ENCODE peak calls at places on chromosomes 7 and 10, in five cellular contexts. One of them, this sample, is unnamed.

GRCh38 chr7:66070222-66070621 is 5.4 kb upstream of the ASL start:
- DNase-seq in cortex of kidney: no peak
- DNase-seq in activated T-cell treated with anti-CD3 and anti-CD28 coated beads, Interleukin-2, amount 50 U/mL, for 4 hours: no peak
- DNase-seq in activated T-helper 2 cell treated with anti-CD3 and anti-CD28 coated beads, Interferon-gamma antibody, Interleukin-2, Interleukin-4, amounts not matched to agents 10 μg/mL and 5 μg/mL and 100 μg/mL, durations not matched to agents 14 hours and 24 hours and 36 hours: no peak
- DNase-seq in endothelial cell: no peak
- DNase-seq in this sample: no peak

GRCh38 chr7:35015346-35015859 is 21.9 kb downstream of the DPY19L1 start:
- DNase-seq in activated T-cell treated with anti-CD3 and anti-CD28 coated beads, Interleukin-2, amount 50 U/mL, for 4 hours: no peak
- DNase-seq in endothelial cell: no peak
- DNase-seq in activated T-helper 2 cell treated with anti-CD3 and anti-CD28 coated beads, Interferon-gamma antibody, Interleukin-2, Interleukin-4, amounts not matched to agents 10 μg/mL and 5 μg/mL and 100 μg/mL, durations not matched to agents 14 hours and 24 hours and 36 hours: no peak
- DNase-seq in cortex of kidney: no peak
- DNase-seq in this sample: no peak

GRCh38 chr10:9012312-9012711 is 957.8 kb downstream of the GATA3 start:
- DNase-seq in activated T-helper 2 cell treated with anti-CD3 and anti-CD28 coated beads, Interferon-gamma antibody, Interleukin-2, Interleukin-4, amounts not matched to agents 10 μg/mL and 5 μg/mL and 100 μg/mL, durations not matched to agents 14 hours and 24 hours and 36 hours: no peak
- DNase-seq in endothelial cell: no peak
- DNase-seq in activated T-cell treated with anti-CD3 and anti-CD28 coated beads, Interleukin-2, amount 50 U/mL, for 4 hours: no peak
- DNase-seq in cortex of kidney: no peak
- DNase-seq in this sample: no peak

GRCh38 chr7:5606235-5606634 is 175.2 kb downstream of the RNF216 start:
- DNase-seq in activated T-helper 2 cell treated with anti-CD3 and anti-CD28 coated beads, Interferon-gamma antibody, Interleukin-2, Interleukin-4, amounts not matched to agents 10 μg/mL and 5 μg/mL and 100 μg/mL, durations not matched to agents 14 hours and 24 hours and 36 hours: no peak
- DNase-seq in endothelial cell: no peak
- DNase-seq in cortex of kidney: no peak
- DNase-seq in activated T-cell treated with anti-CD3 and anti-CD28 coated beads, Interleukin-2, amount 50 U/mL, for 4 hours: no peak
- DNase-seq in this sample: no peak

GRCh38 chr7:116952640-116953371 is 495 bp upstream of the ST7 start:
- DNase-seq in activated T-helper 2 cell treated with anti-CD3 and anti-CD28 coated beads, Interferon-gamma antibody, Interleukin-2, Interleukin-4, amounts not matched to agents 10 μg/mL and 5 μg/mL and 100 μg/mL, durations not matched to agents 14 hours and 24 hours and 36 hours: no peak
- DNase-seq in activated T-cell treated with anti-CD3 and anti-CD28 coated beads, Interleukin-2, amount 50 U/mL, for 4 hours: no peak
- DNase-seq in cortex of kidney: no peak
- DNase-seq in endothelial cell: no peak
- DNase-seq in this sample: peak

GRCh38 chr10:23310443-23310842 is 34.2 kb downstream of the C10orf67 start:
- DNase-seq in activated T-cell treated with anti-CD3 and anti-CD28 coated beads, Interleukin-2, amount 50 U/mL, for 4 hours: no peak
- DNase-seq in activated T-helper 2 cell treated with anti-CD3 and anti-CD28 coated beads, Interferon-gamma antibody, Interleukin-2, Interleukin-4, amounts not matched to agents 10 μg/mL and 5 μg/mL and 100 μg/mL, durations not matched to agents 14 hours and 24 hours and 36 hours: no peak
- DNase-seq in cortex of kidney: no peak
- DNase-seq in endothelial cell: no peak
- DNase-seq in this sample: no peak

GRCh38 chr7:43558071-43558470 is 24.8 kb upstream of the STK17A start:
- DNase-seq in activated T-cell treated with anti-CD3 and anti-CD28 coated beads, Interleukin-2, amount 50 U/mL, for 4 hours: no peak
- DNase-seq in activated T-helper 2 cell treated with anti-CD3 and anti-CD28 coated beads, Interferon-gamma antibody, Interleukin-2, Interleukin-4, amounts not matched to agents 10 μg/mL and 5 μg/mL and 100 μg/mL, durations not matched to agents 14 hours and 24 hours and 36 hours: no peak
- DNase-seq in endothelial cell: no peak
- DNase-seq in cortex of kidney: no peak
- DNase-seq in this sample: no peak

GRCh38 chr10:22697799-22698198 is 16.6 kb downstream of the PIP4K2A start:
- DNase-seq in endothelial cell: no peak
- DNase-seq in activated T-helper 2 cell treated with anti-CD3 and anti-CD28 coated beads, Interferon-gamma antibody, Interleukin-2, Interleukin-4, amounts not matched to agents 10 μg/mL and 5 μg/mL and 100 μg/mL, durations not matched to agents 14 hours and 24 hours and 36 hours: no peak
- DNase-seq in cortex of kidney: no peak
- DNase-seq in activated T-cell treated with anti-CD3 and anti-CD28 coated beads, Interleukin-2, amount 50 U/mL, for 4 hours: no peak
- DNase-seq in this sample: no peak

GRCh38 chr7:82419200-82419599 is 24.4 kb downstream of the CACNA2D1 start:
- DNase-seq in cortex of kidney: no peak
- DNase-seq in endothelial cell: no peak
- DNase-seq in activated T-cell treated with anti-CD3 and anti-CD28 coated beads, Interleukin-2, amount 50 U/mL, for 4 hours: no peak
- DNase-seq in activated T-helper 2 cell treated with anti-CD3 and anti-CD28 coated beads, Interferon-gamma antibody, Interleukin-2, Interleukin-4, amounts not matched to agents 10 μg/mL and 5 μg/mL and 100 μg/mL, durations not matched to agents 14 hours and 24 hours and 36 hours: no peak
- DNase-seq in this sample: no peak

GRCh38 chr7:113774182-113774807 is 144.5 kb downstream of the PPP1R3A start:
- DNase-seq in activated T-cell treated with anti-CD3 and anti-CD28 coated beads, Interleukin-2, amount 50 U/mL, for 4 hours: no peak
- DNase-seq in activated T-helper 2 cell treated with anti-CD3 and anti-CD28 coated beads, Interferon-gamma antibody, Interleukin-2, Interleukin-4, amounts not matched to agents 10 μg/mL and 5 μg/mL and 100 μg/mL, durations not matched to agents 14 hours and 24 hours and 36 hours: no peak
- DNase-seq in endothelial cell: peak
- DNase-seq in cortex of kidney: no peak
- DNase-seq in this sample: peak

GRCh38 chr10:34627741-34628140 is 187.4 kb downstream of the PARD3 start:
- DNase-seq in activated T-cell treated with anti-CD3 and anti-CD28 coated beads, Interleukin-2, amount 50 U/mL, for 4 hours: no peak
- DNase-seq in cortex of kidney: no peak
- DNase-seq in endothelial cell: no peak
- DNase-seq in activated T-helper 2 cell treated with anti-CD3 and anti-CD28 coated beads, Interferon-gamma antibody, Interleukin-2, Interleukin-4, amounts not matched to agents 10 μg/mL and 5 μg/mL and 100 μg/mL, durations not matched to agents 14 hours and 24 hours and 36 hours: no peak
- DNase-seq in this sample: no peak

This sample was measured in HuH-7.